ENCODE peak calls at places on chromosomes 6 and 20, in four cellular contexts. G, T, H and W are unnamed samples.

GRCh38 chr6:43175676-43176422 is 4.8 kb downstream of the SRF start:
- DNase-seq in G (no peak), T (no peak), H (no peak), W (no peak)

GRCh38 chr6:105795913-105796517 is 290.1 kb upstream of the PRDM1 start:
- DNase-seq in G (peak; percentile 78), T (no peak), H (no peak), W (no peak)

GRCh38 chr6:161215193-161215592 is 58.7 kb downstream of the AGPAT4 start:
- DNase-seq in G (peak; percentile 98), T (no peak), H (no peak), W (no peak)

GRCh38 chr6:122151768-122152167 is 247.7 kb upstream of the HSF2 start:
- DNase-seq in G (no peak), T (no peak), H (no peak), W (no peak)

GRCh38 chr6:11585426-11586016 is 48.0 kb downstream of the TMEM170B start:
- DNase-seq in G (peak; percentile 65), T (peak; percentile 66), H (no peak), W (peak; percentile 29)

GRCh38 chr6:34149831-34150400 is 4.0 kb upstream of the GRM4 start:
- DNase-seq in G (no peak), T (no peak), H (no peak), W (no peak)

GRCh38 chr6:10419749-10420545 is 5.1 kb upstream of the TFAP2A start:
- DNase-seq in G (peak; percentile 64), T (no peak), H (peak; percentile 12), W (no peak)

GRCh38 chr6:117329926-117330325 is 64.6 kb downstream of the VGLL2 start:
- DNase-seq in G (no peak), T (no peak), H (no peak), W (no peak)

GRCh38 chr20:61166324-61166723 is 85.7 kb upstream of the CDH4 start:
- DNase-seq in G (no peak), T (no peak), H (no peak), W (no peak)

GRCh38 chr6:30935018-30935417 is 3.0 kb upstream of the SFTA2 start:
- DNase-seq in G (peak; percentile 71), T (no peak), H (no peak), W (no peak)

GRCh38 chr6:44176935-44177509 is 18.4 kb downstream of the CAPN11 start:
- DNase-seq in G (no peak), T (peak; percentile 75), H (no peak), W (no peak)

GRCh38 chr6:80454197-80454596 is 347.7 kb downstream of the BCKDHB start:
- DNase-seq in G (peak; percentile 99), T (peak; percentile 4), H (no peak), W (no peak)

GRCh38 chr6:80460396-80460912 is 354.0 kb downstream of the BCKDHB start:
- DNase-seq in G (peak; percentile 46), T (no peak), H (no peak), W (no peak)

GRCh38 chr6:80457044-80457933 is 350.8 kb downstream of the BCKDHB start:
- DNase-seq in G (peak; percentile 96), T (no peak), H (no peak), W (no peak)

GRCh38 chr6:80449756-80450155 is 343.3 kb downstream of the BCKDHB start:
- DNase-seq in G (peak; percentile 34), T (no peak), H (no peak), W (no peak)

DNA sequence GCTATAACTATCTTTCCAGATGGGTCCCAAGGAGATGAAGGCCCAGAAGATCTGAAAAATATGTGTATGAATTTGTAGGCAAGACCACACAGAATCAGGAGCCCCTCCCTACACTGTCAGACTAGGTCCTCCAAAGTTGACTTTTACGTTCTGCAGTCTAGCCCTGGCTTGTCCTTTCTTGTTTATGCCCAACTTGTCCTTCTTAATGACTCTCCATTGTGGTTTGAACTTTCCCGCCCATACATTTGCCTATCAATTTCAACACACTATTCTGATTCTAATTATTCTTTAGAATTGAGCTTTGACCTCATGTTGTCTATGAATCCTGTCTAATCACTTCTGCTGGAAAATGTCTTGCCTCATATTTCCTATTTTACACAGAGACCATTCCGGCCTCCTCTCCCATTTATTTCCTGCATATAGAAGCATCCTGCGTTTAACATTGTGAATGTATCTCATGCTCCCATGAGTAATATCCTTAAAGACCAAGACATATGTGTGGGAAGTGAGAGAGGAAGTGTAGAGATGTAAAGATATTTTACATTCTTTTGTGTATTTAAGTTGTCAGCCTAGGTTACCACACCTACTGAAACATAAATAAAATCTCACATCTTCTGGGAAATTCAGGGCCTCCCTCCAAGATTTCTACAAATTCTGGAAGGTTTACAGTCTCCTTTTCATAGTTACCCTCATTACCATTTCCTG is 348.3 kb downstream of the BCKDHB start:
- DNase-seq in G (peak; percentile 87), T (no peak), H (no peak), W (no peak)
- TF ChIP-seq CTCF in G (no peak), T (no peak), H (no peak), W (no peak)

GRCh38 chr6:147390909-147391536 is 117.5 kb upstream of the SAMD5 start:
- DNase-seq in G (peak; percentile 34), T (no peak), H (no peak), W (peak; percentile 28)
- TF ChIP-seq CTCF in G (peak; percentile 24), T (peak; percentile 23), H (peak; percentile 72), W (no peak)

GRCh38 chr20:19249515-19249914 is 37.1 kb downstream of the SLC24A3 start:
- DNase-seq in G (peak; percentile 31), T (no peak), H (no peak), W (no peak)
- TF ChIP-seq CTCF in G (no peak), T (peak; percentile 25), H (no peak), W (no peak)

GRCh38 chr6:26249709-26249958 is 115.4 kb upstream of the BTN3A2 start:
- DNase-seq in G (no peak), T (no peak), H (no peak), W (no peak)
- TF ChIP-seq CTCF in G (no peak), T (peak; percentile 11), H (no peak), W (no peak)